ENCODE peak calls at places on chromosomes 6 and 20, in four cellular contexts. J is K562, Z is thyroid gland, Q is left lung. G is an unnamed sample. For H3K36me3, the result is how much of the 10 kb centered on the place peaks cover.

GRCh38 chr6:41647061-41647511 is 8.8 kb downstream of the MDFI start:
- DNase-seq in J (no peak), Z (no peak), Q (no peak), G (no peak)

GRCh38 chr6:119541132-119541905 is 191.8 kb upstream of the MAN1A1 start:
- DNase-seq in Q (no peak), J (no peak), Z (no peak), G (no peak)

GRCh38 chr6:69813508-69813907 is 16.7 kb upstream of the LMBRD1 start:
- DNase-seq in Z (no peak), Q (no peak), J (no peak), G (no peak)

GRCh38 chr6:123091091-123091895 is 95.3 kb downstream of the CLVS2 start:
- DNase-seq in Q (no peak), J (no peak), Z (no peak), G (no peak)

GRCh38 chr6:45609141-45609638 is 231.5 kb upstream of the SUPT3H start:
- DNase-seq in Z (no peak), J (no peak), Q (peak), G (no peak)

GRCh38 chr6:124131259-124131658 is 327.6 kb downstream of the NKAIN2 start:
- DNase-seq in J (no peak), Z (no peak), Q (no peak), G (no peak)

GRCh38 chr6:111899531-111899930 is 26.3 kb upstream of the FYN start:
- DNase-seq in Z (no peak), Q (no peak), J (no peak), G (no peak)

GRCh38 chr6:39906318-39906761 is 27.9 kb downstream of the MOCS1 start:
- DNase-seq in J (no peak), Z (no peak), Q (no peak), G (no peak)

GRCh38 chr20:57856658-57857057 is 146.8 kb upstream of the PMEPA1 start:
- DNase-seq in J (no peak), Z (no peak), Q (no peak), G (no peak)

GRCh38 chr6:167760979-167761793 is 65.5 kb upstream of the AFDN start:
- DNase-seq in J (no peak), Q (peak), Z (peak), G (no peak)

GRCh38 chr6:47306887-47307286 is 2.8 kb downstream of the TNFRSF21 start:
- DNase-seq in J (no peak), Z (no peak), Q (no peak), G (no peak)

GRCh38 chr20:57780906-57781305 is 71.1 kb upstream of the PMEPA1 start:
- DNase-seq in Z (no peak), Q (no peak), J (no peak), G (no peak)

GRCh38 chr6:88775866-88776571 is 187.4 kb downstream of the RNGTT start:
- DNase-seq in Q (no peak), Z (no peak), J (no peak), G (no peak)

GRCh38 chr6:78850621-78851020 is 16.7 kb upstream of the IRAK1BP1 start:
- DNase-seq in J (no peak), Q (no peak), Z (no peak), G (no peak)

GRCh38 chr6:130076512-130076911 is 58.1 kb downstream of the L3MBTL3 start:
- DNase-seq in Q (no peak), Z (no peak), J (no peak), G (no peak)

GRCh38 chr6:149094156-149094555 is 223.4 kb upstream of the TAB2 start:
- DNase-seq in J (no peak), Z (peak), Q (no peak), G (no peak)

GRCh38 chr6:25359891-25360290 is 80.7 kb downstream of the CARMIL1 start:
- DNase-seq in Q (no peak), J (no peak), Z (no peak), G (no peak)

GRCh38 chr20:17953935-17954334 is 14.7 kb downstream of the SNX5 start:
- DNase-seq in Z (no peak), Q (no peak), J (no peak), G (no peak)

GRCh38 chr20:17956099-17956685 is 12.4 kb downstream of the SNX5 start:
- DNase-seq in Q (no peak), Z (peak), J (no peak), G (no peak)

GRCh38 chr20:17957505-17958325 is 10.9 kb downstream of the SNX5 start:
- DNase-seq in J (no peak), Z (no peak), Q (no peak), G (no peak)

GRCh38 chr20:17952692-17953684 is 15.6 kb downstream of the SNX5 start:
- DNase-seq in Q (no peak), Z (peak), J (no peak), G (no peak)

DNA sequence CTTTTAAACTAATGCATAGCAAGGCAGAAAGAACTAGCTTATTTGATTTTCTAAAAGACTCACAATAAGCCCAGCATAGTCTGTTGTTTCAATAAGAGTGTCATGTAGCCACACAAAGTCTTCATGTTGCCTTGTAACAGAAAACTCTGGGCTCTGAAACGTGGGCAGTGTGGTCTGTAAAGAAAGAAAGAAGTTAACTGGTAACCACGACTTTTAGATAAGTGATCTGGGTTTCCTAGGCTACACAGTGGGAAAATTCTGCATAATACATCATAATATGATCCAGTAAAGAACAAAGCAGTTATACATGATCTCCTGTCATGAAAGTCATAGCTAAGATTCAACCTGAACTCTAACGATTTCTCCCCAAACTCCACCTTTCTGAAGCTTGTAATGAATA is 13.3 kb downstream of the SNX5 start:
- DNase-seq in Q (no peak), J (no peak), Z (no peak), G (no peak)
- H3K36me3 ChIP-seq in Q (half or more), J (half or more), Z (under half), G (half or more)

DNA sequence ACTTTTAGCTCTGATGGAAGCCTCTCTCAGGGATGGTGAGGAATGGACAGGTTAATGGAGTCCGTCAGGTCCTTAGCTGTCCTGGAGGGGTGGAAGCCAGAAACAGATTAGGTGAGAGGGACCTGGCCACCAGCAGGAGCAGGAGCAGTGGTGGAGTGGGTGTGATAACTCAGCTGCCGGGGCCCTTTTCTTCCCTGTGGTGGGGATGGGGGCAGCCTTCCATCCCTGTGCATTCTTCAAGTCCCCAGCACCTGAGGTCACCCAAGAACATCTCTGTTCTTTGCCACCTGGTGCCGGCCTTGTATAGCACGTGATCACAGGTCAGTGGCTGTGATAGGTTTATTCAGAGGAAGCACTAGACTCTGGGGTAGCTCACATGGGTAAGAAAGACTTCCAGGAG is 16.5 kb downstream of the ERGIC3 start:
- DNase-seq in Q (no peak), Z (no peak), J (peak), G (no peak)
- H3K36me3 ChIP-seq in Q (half or more), Z (under half), J (under half), G (under half)

DNA sequence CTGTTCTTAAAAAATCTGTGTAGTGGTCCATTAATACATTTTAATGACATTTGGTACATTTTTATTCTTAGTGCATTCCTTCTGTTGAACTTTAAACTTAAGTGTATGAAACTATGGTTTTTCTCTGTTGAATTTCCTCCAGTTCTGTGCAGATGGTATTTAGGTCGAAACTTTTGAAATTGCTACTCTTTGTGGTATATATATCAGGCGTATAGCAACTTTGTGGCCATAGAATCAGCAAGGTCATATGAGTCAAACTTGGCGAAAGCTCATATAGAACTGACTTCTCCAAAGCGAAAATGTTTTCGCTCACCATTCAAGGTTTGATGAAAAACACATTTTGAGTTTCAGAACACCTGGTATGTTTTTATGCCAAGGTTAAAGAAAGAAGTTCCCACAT is 93.7 kb downstream of the MAP3K4 start:
- DNase-seq in Q (no peak), J (no peak), Z (no peak), G (no peak)
- H3K36me3 ChIP-seq in Q (half or more), J (half or more), Z (under half), G (half or more)

GRCh38 chr6:166462461-166463135 is 79.9 kb upstream of the MPC1 start:
- DNase-seq in Q (no peak), Z (no peak), J (no peak), G (no peak)
- H3K36me3 ChIP-seq in Q (half or more), Z (under half), J (under half), G (under half)

GRCh38 chr20:13741879-13742278 is 42.8 kb downstream of the ESF1 start:
- DNase-seq in Q (no peak), J (no peak), Z (no peak), G (no peak)

GRCh38 chr20:13739726-13740649 is 44.7 kb downstream of the ESF1 start:
- DNase-seq in Q (no peak), J (no peak), Z (no peak), G (no peak)

GRCh38 chr20:13735829-13736228 is 48.9 kb downstream of the ESF1 start:
- DNase-seq in Z (no peak), J (no peak), Q (no peak), G (no peak)

GRCh38 chr20:13736792-13737191 is 47.9 kb downstream of the ESF1 start:
- DNase-seq in Q (no peak), J (no peak), Z (no peak), G (no peak)
- H3K36me3 ChIP-seq in Q (under half), J (under half), Z (under half), G (under half)

GRCh38 chr20:47350691-47351545 is 5.6 kb downstream of the ZMYND8 start:
- DNase-seq in Z (no peak), Q (no peak), J (no peak), G (no peak)
- H3K36me3 ChIP-seq in Z (under half), Q (under half), J (half or more), G (under half)

G was measured in effector memory CD4-positive, alpha-beta T cell.